ENCODE peak calls at places on chromosomes 13 and 19, in seven cellular contexts. I, Y, P, A, N, C and X are unnamed samples.
A peak's percentile ranks its signal among the peaks of the same experiment; 100 is the strongest.

GRCh38 chr19:35959968-35960320 is 23.8 kb downstream of the LRFN3 start:
- DNase-seq in C (no peak), Y (no peak), A (no peak), I (no peak), N (no peak), P (no peak), X (no peak)

GRCh38 chr13:18212873-18213272 is 968.8 kb downstream of the TUBA3C start:
- DNase-seq in I (peak; percentile 64), Y (no peak), P (no peak), A (no peak), N (no peak), C (no peak), X (no peak)

GRCh38 chr19:54549224-54549623 is 24.4 kb upstream of the LILRA2 start:
- DNase-seq in P (no peak), N (no peak), C (no peak), I (no peak), Y (no peak), A (no peak), X (no peak)

GRCh38 chr13:29434217-29434940 is 161.1 kb downstream of the SLC7A1 start:
- DNase-seq in I (no peak), N (no peak), A (no peak), Y (peak; percentile 10), P (no peak), C (no peak), X (no peak)

GRCh38 chr13:33169273-33169980 is 116.1 kb downstream of the STARD13 start:
- DNase-seq in P (no peak), Y (no peak), C (peak; percentile 94), N (no peak), I (no peak), A (no peak), X (peak; percentile 66)

GRCh38 chr13:112721198-112722104 is 31.6 kb downstream of the ATP11A start:
- DNase-seq in P (no peak), C (no peak), A (peak; percentile 45), I (no peak), Y (no peak), N (no peak), X (no peak)

GRCh38 chr13:100235311-100235901 is 146.5 kb downstream of the PCCA start:
- DNase-seq in C (peak; percentile 76), P (no peak), Y (peak; percentile 24), N (no peak), I (no peak), A (no peak), X (peak; percentile 49)

GRCh38 chr13:101640797-101641400 is 188.4 kb downstream of the ITGBL1 start:
- DNase-seq in Y (no peak), N (no peak), I (no peak), C (peak; percentile 95), A (no peak), P (no peak), X (peak; percentile 77)

GRCh38 chr19:19110410-19111137 is 27.7 kb downstream of the TMEM161A start:
- DNase-seq in C (no peak), A (no peak), P (no peak), N (no peak), I (no peak), Y (peak; percentile 74), X (no peak)

GRCh38 chr19:10533656-10534386 is 9.9 kb upstream of the ATG4D start:
- DNase-seq in C (peak; percentile 35), N (no peak), A (no peak), Y (no peak), P (no peak), I (no peak), X (peak; percentile 99)

GRCh38 chr13:99301913-99302636 is 5.1 kb downstream of the GPR183 start:
- DNase-seq in I (no peak), C (no peak), N (no peak), Y (no peak), P (no peak), A (no peak), X (no peak)

GRCh38 chr13:94173312-94173854 is 306.1 kb downstream of the DCT start:
- DNase-seq in Y (no peak), C (peak; percentile 17), A (no peak), I (no peak), N (no peak), P (no peak), X (no peak)

GRCh38 chr19:1783874-1784273 is 28.2 kb downstream of the ATP8B3 start:
- DNase-seq in Y (no peak), P (no peak), C (no peak), A (no peak), N (no peak), I (no peak), X (no peak)